ENCODE peak calls at places on chromosomes 4 and X, in nine cellular contexts. Y is Right ventricle myocardium inferior; A is HCT116; C is mucosa of descending colon; K is left lobe of liver; Q is stimulated activated naive CD8-positive, alpha-beta T cell treated with anti-CD3 and anti-CD28 coated beads, Interleukin-15, amount 100 ng/mL, for 72 hours; T is natural killer cell treated with Interleukin-12 subunit alpha and Interleukin-12 subunit beta and Interleukin-15 and Interleukin-18, amount 100 ng/mL, for 72 hours; Z is Right ventricle myocardium superior; S is activated naive CD8-positive, alpha-beta T cell treated with anti-CD3 and anti-CD28 coated beads, Interleukin-2, amount 10 ng/mL, durations not matched to agents 7 days and 5 days. W is an unnamed sample.

GRCh38 chr4:69786547-69786946 is 26.1 kb upstream of the SULT1B1 start:
- ATAC-seq in Y (no peak), A (no peak), C (no peak), K (no peak), Q (no peak), T (no peak), Z (no peak), S (no peak), W (no peak)

GRCh38 chr4:128385683-128386304 is 98.2 kb upstream of the PGRMC2 start:
- ATAC-seq in Y (peak; percentile 36), A (no peak), C (peak; percentile 39), K (no peak), Q (no peak), T (no peak), Z (peak; percentile 26), S (no peak), W (no peak)

GRCh38 chr4:77820836-77821561 is 1.8 kb upstream of the CNOT6L start:
- ATAC-seq in Y (no peak), A (no peak), C (no peak), K (peak; percentile 8), Q (peak; percentile 43), T (peak; percentile 52), Z (no peak), S (no peak), W (no peak)

GRCh38 chrX:37906357-37906756 is 59.0 kb upstream of the DYNLT3 start:
- ATAC-seq in Y (no peak), A (no peak), C (no peak), K (peak; percentile 64), Q (no peak), T (no peak), Z (no peak), S (no peak), W (no peak)

GRCh38 chr4:61740950-61741638 is 541.0 kb downstream of the ADGRL3 start:
- ATAC-seq in Y (peak; percentile 80), A (no peak), C (no peak), K (peak; percentile 92), Q (no peak), T (no peak), Z (peak; percentile 99), S (no peak), W (no peak)

GRCh38 chr4:165355900-165356300 is 22.9 kb upstream of the CPE start:
- ATAC-seq in Y (peak; percentile 23), A (peak; percentile 93), C (peak; percentile 60), K (peak; percentile 70), Q (peak; percentile 56), T (no peak), Z (peak; percentile 66), S (peak; percentile 54), W (no peak)

GRCh38 chr4:29541757-29542156 is 1178.4 kb upstream of the PCDH7 start:
- ATAC-seq in Y (no peak), A (no peak), C (no peak), K (no peak), Q (no peak), T (no peak), Z (no peak), S (no peak), W (no peak)

GRCh38 chrX:40360557-40360956 is 220.2 kb upstream of the ATP6AP2 start:
- ATAC-seq in Y (no peak), A (no peak), C (no peak), K (no peak), Q (no peak), T (no peak), Z (no peak), S (no peak), W (no peak)

GRCh38 chr4:76061977-76062376 is 12.5 kb upstream of the ART3 start:
- ATAC-seq in Y (no peak), A (no peak), C (no peak), K (no peak), Q (no peak), T (no peak), Z (no peak), S (no peak), W (no peak)

W was measured in activated T-helper 17 cell treated with anti-CD3 and anti-CD28 coated beads, Interleukin-2, amount 50 U/mL, for 72 hours.